ENCODE peak calls at places on chromosome 6, in eight cellular contexts. B is progenitor cell of endocrine pancreas; A is CD8-positive, alpha-beta T cell; L is RWPE1; M is dorsolateral prefrontal cortex; W is WERI-Rb-1; P is heart left ventricle; G is kidney. F is an unnamed sample.

GRCh38 chr6:18514180-18514579 is 127.0 kb downstream of the RNF144B start:
- DNase-seq in B (no peak), A (no peak), L (no peak), M (no peak), W (no peak), P (no peak), G (no peak), F (no peak)

GRCh38 chr6:78746457-78746856 is 120.9 kb upstream of the IRAK1BP1 start:
- DNase-seq in B (no peak), A (no peak), L (no peak), M (no peak), W (no peak), P (no peak), G (no peak), F (no peak)

GRCh38 chr6:42260972-42261371 is 43.3 kb upstream of the MRPS10 start:
- DNase-seq in B (peak), A (no peak), L (no peak), M (no peak), W (peak), P (no peak), G (peak), F (peak)

GRCh38 chr6:135181333-135182119 is 418 bp downstream of the MYB start:
- DNase-seq in B (no peak), A (no peak), L (no peak), M (no peak), W (peak), P (no peak), G (no peak), F (no peak)

GRCh38 chr6:84119277-84119676 is 85.7 kb downstream of the MRAP2 start:
- DNase-seq in B (no peak), A (no peak), L (no peak), M (no peak), W (no peak), P (no peak), G (no peak), F (no peak)

GRCh38 chr6:3480009-3480408 is 23.2 kb upstream of the SLC22A23 start:
- DNase-seq in B (no peak), A (no peak), L (no peak), M (no peak), W (no peak), P (no peak), G (no peak), F (no peak)

GRCh38 chr6:18515767-18516166 is 128.6 kb downstream of the RNF144B start:
- DNase-seq in B (no peak), A (no peak), L (no peak), M (no peak), W (no peak), P (no peak), G (no peak), F (no peak)

GRCh38 chr6:168276576-168277273 is 42.9 kb downstream of the DACT2 start:
- DNase-seq in B (no peak), A (no peak), L (no peak), M (no peak), W (no peak), P (no peak), G (no peak), F (no peak)

GRCh38 chr6:93087606-93088005 is 331.8 kb downstream of the EPHA7 start:
- DNase-seq in B (no peak), A (no peak), L (no peak), M (no peak), W (no peak), P (no peak), G (no peak), F (no peak)

GRCh38 chr6:122832515-122833228 is 43.6 kb downstream of the SMPDL3A start:
- DNase-seq in B (no peak), A (no peak), L (no peak), M (no peak), W (no peak), P (no peak), G (no peak), F (no peak)

GRCh38 chr6:107816818-107817217 is 7.3 kb downstream of the SCML4 start:
- DNase-seq in B (no peak), A (no peak), L (no peak), M (no peak), W (no peak), P (no peak), G (no peak), F (no peak)

GRCh38 chr6:100657678-100658330 is 193.1 kb upstream of the SIM1 start:
- DNase-seq in B (no peak), A (no peak), L (no peak), M (no peak), W (no peak), P (no peak), G (no peak), F (no peak)

GRCh38 chr6:167668019-167668753 is 158.5 kb upstream of the AFDN start:
- DNase-seq in B (no peak), A (no peak), L (no peak), M (no peak), W (no peak), P (peak), G (no peak), F (peak)

GRCh38 chr6:99349620-99350141 is at the start of gene FAXC:
- DNase-seq in B (peak), A (no peak), L (peak), M (peak), W (peak), P (no peak), G (peak), F (peak)

GRCh38 chr6:28880519-28880893 is 43.3 kb downstream of the TRIM27 start:
- DNase-seq in B (no peak), A (no peak), L (no peak), M (no peak), W (no peak), P (no peak), G (no peak), F (no peak)

GRCh38 chr6:95487817-95488216 is 89.5 kb upstream of the MANEA start:
- DNase-seq in B (no peak), A (no peak), L (no peak), M (no peak), W (no peak), P (no peak), G (no peak), F (no peak)

GRCh38 chr6:163118941-163119340 is 295.6 kb upstream of the QKI start:
- DNase-seq in B (no peak), A (no peak), L (no peak), M (no peak), W (no peak), P (no peak), G (no peak), F (no peak)

GRCh38 chr6:74638467-74638866 is 567.4 kb downstream of the COL12A1 start:
- DNase-seq in B (no peak), A (no peak), L (no peak), M (no peak), W (no peak), P (no peak), G (no peak), F (no peak)

GRCh38 chr6:168640181-168640580 is 199.2 kb downstream of the SMOC2 start:
- DNase-seq in B (no peak), A (no peak), L (no peak), M (no peak), W (no peak), P (no peak), G (no peak), F (no peak)

GRCh38 chr6:26327450-26328264 is 37.3 kb upstream of the BTN3A2 start:
- DNase-seq in B (peak), A (peak), L (no peak), M (peak), W (peak), P (no peak), G (no peak), F (peak)

GRCh38 chr6:129605095-129605494 is 104.9 kb downstream of the ARHGAP18 start:
- DNase-seq in B (no peak), A (no peak), L (no peak), M (no peak), W (no peak), P (no peak), G (no peak), F (no peak)

GRCh38 chr6:55997223-55997874 is 122.0 kb upstream of the BMP5 start:
- DNase-seq in B (no peak), A (no peak), L (no peak), M (no peak), W (no peak), P (no peak), G (no peak), F (no peak)

GRCh38 chr6:44655368-44656342 is 268.1 kb downstream of the CDC5L start:
- DNase-seq in B (peak), A (peak), L (peak), M (peak), W (peak), P (peak), G (peak), F (peak)

GRCh38 chr6:137853569-137854213 is 13.4 kb upstream of the TNFAIP3 start:
- DNase-seq in B (no peak), A (no peak), L (peak), M (no peak), W (no peak), P (no peak), G (no peak), F (no peak)

GRCh38 chr6:111782161-111782809 is 91.0 kb downstream of the FYN start:
- DNase-seq in B (no peak), A (no peak), L (no peak), M (no peak), W (no peak), P (no peak), G (no peak), F (no peak)

GRCh38 chr6:150070236-150070860 is 1.4 kb upstream of the ULBP3 start:
- DNase-seq in B (no peak), A (no peak), L (peak), M (no peak), W (no peak), P (no peak), G (no peak), F (no peak)

GRCh38 chr6:129340983-129341382 is 369.0 kb downstream of the ARHGAP18 start:
- DNase-seq in B (no peak), A (no peak), L (no peak), M (no peak), W (no peak), P (peak), G (no peak), F (no peak)

GRCh38 chr6:8059129-8059528 is 5.1 kb downstream of the BLOC1S5 start:
- DNase-seq in B (no peak), A (no peak), L (no peak), M (no peak), W (no peak), P (no peak), G (no peak), F (no peak)

GRCh38 chr6:119517428-119517827 is 167.9 kb upstream of the MAN1A1 start:
- DNase-seq in B (no peak), A (no peak), L (no peak), M (no peak), W (no peak), P (no peak), G (no peak), F (no peak)

GRCh38 chr6:1735239-1735803 is 125.6 kb downstream of the FOXC1 start:
- DNase-seq in B (no peak), A (no peak), L (no peak), M (no peak), W (no peak), P (no peak), G (no peak), F (no peak)

GRCh38 chr6:18328549-18328922 is 58.6 kb upstream of the RNF144B start:
- DNase-seq in B (no peak), A (no peak), L (no peak), M (no peak), W (no peak), P (no peak), G (no peak), F (no peak)

GRCh38 chr6:165184192-165184979 is 125.0 kb downstream of the C6orf118 start:
- DNase-seq in B (no peak), A (no peak), L (no peak), M (peak), W (no peak), P (no peak), G (no peak), F (peak)

GRCh38 chr6:64221776-64222175 is 586.2 kb downstream of the PHF3 start:
- DNase-seq in B (no peak), A (no peak), L (no peak), M (no peak), W (no peak), P (no peak), G (no peak), F (no peak)

GRCh38 chr6:167766986-167767714 is 59.6 kb upstream of the AFDN start:
- DNase-seq in B (no peak), A (no peak), L (no peak), M (no peak), W (peak), P (peak), G (no peak), F (no peak)

GRCh38 chr6:132445201-132445951 is 44.1 kb upstream of the MOXD1 start:
- DNase-seq in B (no peak), A (no peak), L (peak), M (no peak), W (no peak), P (no peak), G (no peak), F (no peak)

GRCh38 chr6:136654086-136654485 is 103.9 kb upstream of the MAP7 start:
- DNase-seq in B (no peak), A (no peak), L (no peak), M (no peak), W (no peak), P (no peak), G (no peak), F (no peak)
- TF ChIP-seq CTCF in B (peak), A (no peak), L (no peak), M (no peak), W (no peak), P (no peak), G (no peak), F (peak)

DNA sequence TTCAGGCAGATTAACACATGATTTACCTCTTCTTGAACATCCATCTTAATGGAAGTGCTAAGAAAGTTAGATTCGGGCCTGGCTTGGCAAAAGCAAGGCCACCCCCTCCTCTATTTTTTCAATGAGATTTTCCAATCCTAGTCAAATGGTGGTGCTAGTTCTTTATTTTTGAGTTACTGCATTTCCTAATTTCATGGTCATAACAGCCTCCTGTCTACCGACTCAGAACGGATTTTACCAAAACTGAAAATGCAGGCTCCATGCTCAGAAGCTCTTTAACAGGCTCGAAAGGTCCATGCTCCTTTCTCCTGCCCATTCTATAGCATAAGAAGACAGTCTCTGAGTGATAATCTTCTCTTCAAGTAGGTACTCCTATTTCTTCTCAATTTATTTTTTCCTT is 117.2 kb upstream of the ESR1 start:
- DNase-seq in B (no peak), A (no peak), L (no peak), M (no peak), W (no peak), P (no peak), G (no peak), F (no peak)
- TF ChIP-seq CTCF in B (no peak), A (no peak), L (no peak), M (no peak), W (no peak), P (peak), G (peak), F (no peak)

GRCh38 chr6:160973856-160974255 is 17.7 kb upstream of the MAP3K4 start:
- DNase-seq in B (no peak), A (no peak), L (no peak), M (no peak), W (no peak), P (no peak), G (no peak), F (no peak)

GRCh38 chr6:160975111-160975510 is 16.5 kb upstream of the MAP3K4 start:
- DNase-seq in B (no peak), A (no peak), L (no peak), M (no peak), W (no peak), P (no peak), G (no peak), F (no peak)

GRCh38 chr6:160972111-160972510 is 19.5 kb upstream of the MAP3K4 start:
- DNase-seq in B (no peak), A (no peak), L (peak), M (no peak), W (no peak), P (no peak), G (no peak), F (no peak)

GRCh38 chr6:160974304-160974771 is 17.2 kb upstream of the MAP3K4 start:
- DNase-seq in B (no peak), A (no peak), L (peak), M (no peak), W (no peak), P (peak), G (peak), F (no peak)

DNA sequence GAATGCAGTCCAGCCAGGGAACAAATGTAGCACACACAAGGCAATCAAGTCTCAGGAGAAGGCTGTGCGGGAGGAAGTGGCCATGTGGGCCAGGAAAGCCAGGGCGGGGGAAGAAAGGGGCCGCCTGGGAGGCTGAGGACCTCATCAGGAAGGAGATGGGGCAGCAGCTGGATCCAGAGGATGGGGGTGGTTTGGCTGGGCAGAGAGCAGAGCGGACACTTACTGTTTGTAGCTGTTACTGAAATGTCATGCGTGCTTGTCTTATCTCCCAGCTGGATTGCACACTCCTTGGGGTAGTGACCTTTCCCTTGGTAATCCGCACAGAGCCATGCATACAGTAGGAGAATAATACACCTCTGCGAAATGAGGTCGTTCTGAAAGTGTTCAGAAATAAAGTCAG is 18.3 kb upstream of the MAP3K4 start:
- DNase-seq in B (no peak), A (no peak), L (no peak), M (no peak), W (no peak), P (peak), G (no peak), F (no peak)
- TF ChIP-seq CTCF in B (no peak), A (no peak), L (no peak), M (no peak), W (no peak), P (no peak), G (no peak), F (no peak)

GRCh38 chr6:148325316-148326068 is 17.1 kb upstream of the SASH1 start:
- DNase-seq in B (no peak), A (no peak), L (no peak), M (no peak), W (peak), P (no peak), G (no peak), F (no peak)
- TF ChIP-seq CTCF in B (no peak), A (no peak), L (no peak), M (no peak), W (no peak), P (no peak), G (no peak), F (no peak)

GRCh38 chr6:80022803-80023202 is 18.4 kb downstream of the TTK start:
- DNase-seq in B (no peak), A (no peak), L (no peak), M (no peak), W (no peak), P (no peak), G (no peak), F (no peak)
- TF ChIP-seq CTCF in B (no peak), A (no peak), L (no peak), M (no peak), W (no peak), P (no peak), G (no peak), F (no peak)

GRCh38 chr6:133834472-133835170 is 54.3 kb upstream of the TCF21 start:
- DNase-seq in B (no peak), A (no peak), L (no peak), M (no peak), W (no peak), P (no peak), G (no peak), F (no peak)

GRCh38 chr6:133837801-133838349 is 51.0 kb upstream of the TCF21 start:
- DNase-seq in B (peak), A (peak), L (peak), M (no peak), W (peak), P (no peak), G (peak), F (peak)

GRCh38 chr6:133833905-133834304 is 55.0 kb upstream of the TCF21 start:
- DNase-seq in B (no peak), A (no peak), L (no peak), M (no peak), W (no peak), P (no peak), G (no peak), F (no peak)

DNA sequence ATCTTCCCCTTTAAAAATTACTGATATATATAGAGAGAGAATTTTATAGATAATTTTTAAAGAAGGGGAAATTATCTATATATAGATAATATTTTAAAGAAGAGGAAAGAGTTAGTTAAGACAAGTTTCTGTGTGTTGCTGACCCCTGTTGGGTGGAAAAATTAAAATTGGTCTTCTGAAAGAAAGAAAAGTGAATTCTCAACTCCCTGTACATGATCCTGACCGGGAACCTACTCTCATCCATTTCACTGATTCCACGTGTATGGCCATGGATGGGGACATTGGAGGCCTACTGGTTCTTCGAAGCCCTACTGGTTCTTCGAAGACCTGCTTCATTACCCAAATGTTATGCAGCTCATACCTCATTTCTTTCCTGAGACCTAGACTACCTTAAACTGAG is 53.0 kb upstream of the TCF21 start:
- DNase-seq in B (no peak), A (no peak), L (no peak), M (no peak), W (no peak), P (no peak), G (no peak), F (no peak)
- TF ChIP-seq CTCF in B (no peak), A (no peak), L (no peak), M (no peak), W (no peak), P (no peak), G (no peak), F (no peak)

DNA sequence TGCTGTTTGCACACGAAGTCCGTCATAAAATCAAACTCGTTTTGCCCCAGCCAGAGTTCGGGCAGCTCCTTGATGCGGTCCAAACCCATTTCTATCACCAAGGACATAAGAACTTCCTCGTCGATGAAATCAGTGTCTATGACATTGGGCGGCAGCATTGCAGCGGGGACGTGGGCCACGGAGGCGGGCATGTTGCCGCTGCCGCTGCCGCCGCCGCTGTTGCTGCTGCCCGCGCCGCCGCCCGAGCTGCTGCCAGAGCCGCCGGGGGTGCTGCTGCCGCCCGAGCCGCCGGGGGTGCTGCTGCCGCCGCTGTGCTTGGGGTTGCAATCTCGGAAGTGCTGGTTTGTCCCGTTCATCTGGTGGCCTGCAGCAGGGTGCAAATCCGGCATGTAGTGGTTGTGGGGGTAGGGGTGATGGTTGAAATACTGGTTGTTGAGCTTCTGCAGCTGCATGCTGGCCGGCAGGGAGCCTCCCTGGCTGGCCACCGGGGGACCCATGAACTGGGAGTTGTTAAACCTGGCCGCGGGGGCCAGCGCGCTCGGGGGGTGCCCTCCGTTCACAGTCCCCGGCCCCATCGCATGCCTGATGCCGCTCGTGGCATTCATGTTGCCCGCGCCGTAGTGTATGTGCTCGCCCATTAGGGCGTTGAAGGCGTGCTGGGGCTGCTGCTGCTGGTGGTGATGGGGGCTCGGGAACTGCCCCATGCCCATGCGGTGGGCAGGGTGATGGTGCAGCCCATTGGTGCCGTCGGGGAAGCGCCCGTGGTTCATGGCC is 1.1 kb downstream of the CITED2 start:
- DNase-seq in B (peak), A (peak), L (peak), M (peak), W (peak), P (peak), G (peak), F (peak)
- TF ChIP-seq CTCF in B (peak), A (peak), L (peak), M (peak), W (peak), P (peak), G (no peak), F (peak)